ENCODE peak calls at places on chromosomes 1 and 21, in five cellular contexts. R is RWPE1, F is GM12864, X is AG04449, K is AG10803. V is an unnamed sample.

GRCh38 chr1:177340601-177341067 is 169.9 kb downstream of the BRINP2 start:
- DNase-seq in R (no peak), F (no peak), X (no peak), K (no peak), V (no peak)

GRCh38 chr1:48023488-48023887 is 26.3 kb upstream of the TRABD2B start:
- DNase-seq in R (no peak), F (no peak), X (no peak), K (no peak), V (no peak)

GRCh38 chr1:12541274-12542137 is 76.5 kb downstream of the DHRS3 start:
- DNase-seq in R (no peak), F (no peak), X (no peak), K (peak), V (peak)

GRCh38 chr21:37176716-37177115 is 90.4 kb downstream of the VPS26C start:
- DNase-seq in R (no peak), F (no peak), X (no peak), K (no peak), V (no peak)

GRCh38 chr1:174114788-174115448 is 44.4 kb upstream of the RABGAP1L start:
- DNase-seq in R (peak), F (no peak), X (no peak), K (peak), V (peak)

GRCh38 chr1:77994117-77994516 is 10.6 kb upstream of the DNAJB4 start:
- DNase-seq in R (no peak), F (no peak), X (no peak), K (no peak), V (no peak)

GRCh38 chr1:215083408-215083961 is 948 bp downstream of the KCNK2 start:
- DNase-seq in R (no peak), F (no peak), X (no peak), K (peak), V (peak)

GRCh38 chr1:23140940-23141596 is 27.6 kb downstream of the LUZP1 start:
- DNase-seq in R (no peak), F (no peak), X (no peak), K (no peak), V (no peak)

GRCh38 chr1:160284220-160284781 is 632 bp downstream of the PEX19 start:
- DNase-seq in R (peak), F (no peak), X (no peak), K (peak), V (peak)

GRCh38 chr1:145891143-145891542 is 5.5 kb upstream of the ANKRD35 start:
- DNase-seq in R (no peak), F (no peak), X (no peak), K (no peak), V (peak)

GRCh38 chr1:94011709-94012590 is 102.7 kb upstream of the GCLM start:
- DNase-seq in R (no peak), F (no peak), X (no peak), K (no peak), V (peak)

GRCh38 chr21:29360799-29361765 is 62.4 kb downstream of the BACH1 start:
- DNase-seq in R (no peak), F (no peak), X (no peak), K (no peak), V (peak)

GRCh38 chr1:103516693-103517092 is 8.8 kb upstream of the RNPC3 start:
- DNase-seq in R (peak), F (no peak), X (no peak), K (peak), V (peak)

GRCh38 chr1:233788687-233789086 is 115.8 kb upstream of the SLC35F3 start:
- DNase-seq in R (no peak), F (no peak), X (no peak), K (no peak), V (no peak)

GRCh38 chr1:240455228-240455821 is 156.6 kb downstream of the GREM2 start:
- DNase-seq in R (no peak), F (no peak), X (no peak), K (peak), V (peak)

GRCh38 chr1:93113127-93113526 is 34.0 kb downstream of the MTF2 start:
- DNase-seq in R (no peak), F (no peak), X (no peak), K (no peak), V (no peak)

GRCh38 chr1:103529746-103530145 is 4.2 kb downstream of the RNPC3 start:
- DNase-seq in R (no peak), F (no peak), X (no peak), K (peak), V (peak)

GRCh38 chr1:60448866-60449265 is 375.3 kb upstream of the C1orf87 start:
- DNase-seq in R (no peak), F (no peak), X (no peak), K (no peak), V (no peak)

GRCh38 chr21:35211767-35212166 is 162.7 kb upstream of the RUNX1 start:
- DNase-seq in R (no peak), F (no peak), X (no peak), K (no peak), V (peak)

GRCh38 chr1:145897969-145898368 is 11.9 kb downstream of the ITGA10 start:
- DNase-seq in R (no peak), F (no peak), X (no peak), K (no peak), V (no peak)

GRCh38 chr1:236773919-236774318 is 21.2 kb upstream of the MTR start:
- DNase-seq in R (no peak), F (no peak), X (no peak), K (no peak), V (no peak)

GRCh38 chr1:236779312-236779711 is 15.8 kb upstream of the MTR start:
- DNase-seq in R (no peak), F (no peak), X (no peak), K (no peak), V (no peak)

GRCh38 chr1:236774926-236775325 is 20.2 kb upstream of the MTR start:
- DNase-seq in R (no peak), F (no peak), X (no peak), K (peak), V (peak)
- TF ChIP-seq CTCF in R (no peak), F (peak), X (peak), K (peak), V (peak)

GRCh38 chr1:151909167-151910149 is at the start of gene THEM4:
- DNase-seq in R (peak), F (peak), X (peak), K (peak), V (peak)
- TF ChIP-seq CTCF in R (peak), F (peak), X (peak), K (no peak), V (peak)

GRCh38 chr1:85612704-85613361 is 32.3 kb downstream of the CCN1 start:
- DNase-seq in R (peak), F (no peak), X (peak), K (peak), V (peak)
- TF ChIP-seq CTCF in R (no peak), F (peak), X (peak), K (peak), V (peak)

DNA sequence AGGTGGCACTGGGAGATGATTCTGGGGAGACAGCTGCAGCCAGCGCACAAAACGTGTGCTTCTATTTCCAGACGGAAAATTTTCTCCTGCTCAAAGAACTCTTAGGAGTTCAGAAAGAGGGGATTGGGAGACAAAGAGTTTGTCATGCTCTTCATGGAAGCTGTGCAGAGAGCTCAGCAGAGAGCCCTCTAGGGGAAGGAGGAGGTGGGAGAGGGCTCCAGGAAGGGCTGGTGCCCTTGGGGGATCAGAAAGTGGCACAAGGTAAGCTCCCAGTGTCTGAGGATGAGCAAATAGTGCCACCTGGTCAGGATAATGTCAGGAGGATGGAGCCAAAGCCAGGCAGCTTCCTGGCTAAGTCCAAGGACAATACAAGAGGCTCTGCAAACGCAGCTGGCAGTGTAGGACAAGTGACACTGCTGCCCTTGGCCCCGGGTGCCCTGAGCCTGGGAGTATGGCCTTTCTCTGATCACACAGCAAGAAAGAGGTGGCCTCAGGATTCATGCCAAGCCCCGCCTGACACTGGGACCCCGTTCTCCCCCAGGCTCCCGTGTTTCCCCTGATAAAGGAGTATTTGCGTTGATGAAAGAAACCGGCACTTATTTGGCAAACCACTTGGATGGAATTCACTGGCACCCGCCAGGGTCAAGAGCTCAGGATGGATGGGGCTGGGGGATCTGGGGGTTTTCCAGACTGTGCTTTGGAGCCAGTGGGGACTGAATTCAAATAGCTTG is 254.0 kb downstream of the PTPRU start:
- DNase-seq in R (no peak), F (no peak), X (no peak), K (no peak), V (no peak)
- TF ChIP-seq CTCF in R (no peak), F (no peak), X (no peak), K (no peak), V (no peak)

DNA sequence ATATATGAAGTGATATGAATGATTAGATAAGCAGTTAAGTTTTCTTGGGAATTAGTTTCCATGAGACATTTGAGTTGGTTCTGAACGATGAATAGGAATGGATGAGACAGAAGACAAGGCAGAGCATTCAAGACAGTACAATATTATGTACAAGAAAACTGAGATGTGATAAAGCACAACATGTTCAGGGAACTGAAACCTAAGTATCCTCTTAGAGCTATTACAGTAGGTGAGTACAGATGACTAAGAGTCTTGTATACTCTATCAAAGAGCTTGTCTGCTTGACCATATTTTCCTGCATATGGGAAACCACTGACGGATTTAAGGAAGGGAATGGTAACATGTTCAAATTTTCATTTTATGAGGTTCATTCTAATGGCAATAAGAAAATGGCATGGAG is 61.6 kb downstream of the NME7 start:
- DNase-seq in R (no peak), F (no peak), X (no peak), K (no peak), V (no peak)
- TF ChIP-seq CTCF in R (no peak), F (no peak), X (no peak), K (no peak), V (no peak)

GRCh38 chr1:111197598-111198289 is 2.7 kb downstream of the DENND2D start:
- DNase-seq in R (no peak), F (peak), X (no peak), K (peak), V (peak)
- TF ChIP-seq CTCF in R (no peak), F (peak), X (peak), K (peak), V (peak)

GRCh38 chr1:17279001-17279830 is 28.8 kb upstream of the PADI4 start:
- DNase-seq in R (no peak), F (no peak), X (no peak), K (no peak), V (no peak)

GRCh38 chr1:17273096-17273495 is 24.2 kb downstream of the PADI3 start:
- DNase-seq in R (no peak), F (no peak), X (no peak), K (no peak), V (no peak)

GRCh38 chr1:17274186-17275170 is 25.6 kb downstream of the PADI3 start:
- DNase-seq in R (peak), F (peak), X (no peak), K (peak), V (peak)

GRCh38 chr1:17277511-17278159 is 28.7 kb downstream of the PADI3 start:
- DNase-seq in R (no peak), F (no peak), X (no peak), K (no peak), V (no peak)

DNA sequence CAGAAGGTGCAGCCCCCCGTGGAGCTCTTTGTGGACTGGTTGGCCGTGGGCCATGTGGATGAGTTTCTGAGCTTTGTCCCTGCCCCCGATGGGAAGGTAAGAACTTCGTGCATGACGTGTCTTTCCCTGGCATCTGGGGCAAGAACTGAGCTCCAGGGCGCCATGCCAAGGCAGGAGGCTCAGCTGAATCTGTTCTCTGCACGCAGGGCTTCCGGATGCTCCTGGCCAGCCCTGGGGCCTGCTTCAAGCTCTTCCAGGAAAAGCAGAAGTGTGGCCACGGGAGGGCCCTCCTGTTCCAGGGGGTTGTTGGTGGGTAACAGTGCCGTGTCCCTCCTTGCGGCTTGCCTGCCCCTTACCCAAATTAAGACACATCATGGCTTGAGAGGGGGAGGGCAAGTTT is 27.7 kb downstream of the PADI3 start:
- DNase-seq in R (peak), F (no peak), X (no peak), K (peak), V (peak)
- TF ChIP-seq CTCF in R (peak), F (no peak), X (no peak), K (no peak), V (no peak)

V was measured in IMR-90.